ENCODE peak calls at places on chromosomes 4 and X, in six cellular contexts. Z is GM12892, U is H1, L is HepG2, D is K562, G is GM12878. Q is an unnamed sample.

GRCh38 chr4:107183155-107183774 is 147.2 kb upstream of the DKK2 start:
- DNase-seq in Z (no peak), U (no peak), L (peak; percentile 67), D (peak; percentile 46), G (peak; percentile 3), Q (no peak)

GRCh38 chr4:105474110-105474518 is 252 bp upstream of the PPA2 start:
- DNase-seq in Z (no peak), U (no peak), L (no peak), D (no peak), G (no peak), Q (peak; percentile 71)

GRCh38 chrX:103685396-103685795 is 1.1 kb downstream of the MORF4L2 start:
- DNase-seq in Z (no peak), U (no peak), L (no peak), D (peak; percentile 18), G (no peak), Q (no peak)

GRCh38 chr4:156816356-156816755 is 155.2 kb downstream of the PDGFC start:
- DNase-seq in Z (no peak), U (no peak), L (no peak), D (no peak), G (no peak), Q (no peak)

GRCh38 chr4:169619518-169619957 is 840 bp upstream of the CLCN3 start:
- DNase-seq in Z (no peak), U (no peak), L (peak; percentile 64), D (peak; percentile 47), G (no peak), Q (no peak)

GRCh38 chr4:127975121-127975770 is 10.0 kb downstream of the ABHD18 start:
- DNase-seq in Z (no peak), U (no peak), L (peak; percentile 4), D (no peak), G (no peak), Q (no peak)

GRCh38 chrX:70494441-70494840 is 49.8 kb downstream of the DLG3 start:
- DNase-seq in Z (no peak), U (no peak), L (no peak), D (no peak), G (no peak), Q (no peak)

GRCh38 chr4:42302348-42302747 is 94.9 kb upstream of the SHISA3 start:
- DNase-seq in Z (no peak), U (no peak), L (peak; percentile 68), D (peak; percentile 23), G (no peak), Q (no peak)

GRCh38 chr4:69584135-69584534 is 55.3 kb downstream of the UGT2A2 start:
- DNase-seq in Z (no peak), U (no peak), L (no peak), D (no peak), G (no peak), Q (no peak)

GRCh38 chr4:145909773-145910172 is 28.9 kb downstream of the ZNF827 start:
- DNase-seq in Z (no peak), U (peak; percentile 50), L (no peak), D (no peak), G (no peak), Q (no peak)

GRCh38 chrX:118039591-118039990 is 77.0 kb downstream of the KLHL13 start:
- DNase-seq in Z (no peak), U (no peak), L (no peak), D (no peak), G (no peak), Q (no peak)

GRCh38 chrX:51891821-51892551 is 1.4 kb upstream of the MAGED1 start:
- DNase-seq in Z (no peak), U (no peak), L (no peak), D (no peak), G (no peak), Q (no peak)

GRCh38 chr4:167943872-167944505 is 148.3 kb upstream of the ANXA10 start:
- DNase-seq in Z (no peak), U (no peak), L (no peak), D (no peak), G (no peak), Q (no peak)

GRCh38 chr4:42768125-42768748 is 111.3 kb upstream of the ATP8A1 start:
- DNase-seq in Z (no peak), U (peak; percentile 77), L (no peak), D (no peak), G (no peak), Q (no peak)

GRCh38 chrX:116170444-116170843 is at the start of gene AGTR2:
- DNase-seq in Z (no peak), U (no peak), L (no peak), D (no peak), G (no peak), Q (no peak)

GRCh38 chrX:119693996-119694451 is 1.1 kb upstream of the SEPTIN6 start:
- DNase-seq in Z (no peak), U (peak; percentile 53), L (no peak), D (no peak), G (no peak), Q (no peak)

GRCh38 chr4:80239480-80239879 is 27.0 kb upstream of the FGF5 start:
- DNase-seq in Z (no peak), U (no peak), L (no peak), D (no peak), G (no peak), Q (no peak)

GRCh38 chr4:60314367-60314766 is 885.8 kb upstream of the ADGRL3 start:
- DNase-seq in Z (no peak), U (no peak), L (no peak), D (no peak), G (no peak), Q (no peak)

GRCh38 chrX:85196319-85196718 is 47.3 kb downstream of the SATL1 start:
- DNase-seq in Z (no peak), U (no peak), L (no peak), D (no peak), G (no peak), Q (no peak)

GRCh38 chr4:55947912-55948725 is 626 bp upstream of the CEP135 start:
- DNase-seq in Z (no peak), U (no peak), L (peak; percentile 36), D (peak; percentile 14), G (peak; percentile 59), Q (no peak)

GRCh38 chr4:140579278-140579677 is 10.5 kb upstream of the UCP1 start:
- DNase-seq in Z (no peak), U (no peak), L (no peak), D (no peak), G (no peak), Q (no peak)
- TF ChIP-seq TAF1 in Z (no peak), U (no peak), L (no peak), D (no peak), G (no peak), Q (no peak)

GRCh38 chr4:158809611-158810486 is 41.0 kb downstream of the FNIP2 start:
- DNase-seq in Z (no peak), U (no peak), L (no peak), D (no peak), G (peak; percentile 89), Q (no peak)
- TF ChIP-seq POLR2A in Z (no peak), U (no peak), L (no peak), D (no peak), G (no peak), Q (no peak)

DNA sequence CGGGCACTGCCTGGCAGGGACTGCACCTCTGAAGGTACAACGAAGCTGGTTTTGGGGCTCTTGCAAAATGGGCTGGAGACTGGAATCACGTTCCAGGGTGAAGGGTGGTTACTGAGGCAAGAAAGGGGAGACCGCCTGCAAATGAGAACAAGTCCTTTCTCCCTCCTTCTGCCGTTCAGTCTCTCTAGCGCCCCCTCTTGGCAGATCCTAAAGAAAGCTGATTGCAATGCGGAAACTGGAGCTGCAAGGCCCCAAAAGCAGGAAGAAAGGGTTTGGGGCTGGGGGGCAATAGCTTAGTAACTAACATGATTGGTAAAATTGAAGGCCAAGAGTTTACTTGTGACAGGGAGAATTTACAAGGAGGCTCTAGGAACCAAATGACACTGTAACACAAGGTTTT is 222.6 kb upstream of the HAND2 start:
- DNase-seq in Z (no peak), U (peak; percentile 89), L (peak; percentile 18), D (peak; percentile 56), G (no peak), Q (no peak)
- TF ChIP-seq TAF1 in Z (no peak), U (no peak), L (no peak), D (no peak), G (no peak), Q (no peak)

DNA sequence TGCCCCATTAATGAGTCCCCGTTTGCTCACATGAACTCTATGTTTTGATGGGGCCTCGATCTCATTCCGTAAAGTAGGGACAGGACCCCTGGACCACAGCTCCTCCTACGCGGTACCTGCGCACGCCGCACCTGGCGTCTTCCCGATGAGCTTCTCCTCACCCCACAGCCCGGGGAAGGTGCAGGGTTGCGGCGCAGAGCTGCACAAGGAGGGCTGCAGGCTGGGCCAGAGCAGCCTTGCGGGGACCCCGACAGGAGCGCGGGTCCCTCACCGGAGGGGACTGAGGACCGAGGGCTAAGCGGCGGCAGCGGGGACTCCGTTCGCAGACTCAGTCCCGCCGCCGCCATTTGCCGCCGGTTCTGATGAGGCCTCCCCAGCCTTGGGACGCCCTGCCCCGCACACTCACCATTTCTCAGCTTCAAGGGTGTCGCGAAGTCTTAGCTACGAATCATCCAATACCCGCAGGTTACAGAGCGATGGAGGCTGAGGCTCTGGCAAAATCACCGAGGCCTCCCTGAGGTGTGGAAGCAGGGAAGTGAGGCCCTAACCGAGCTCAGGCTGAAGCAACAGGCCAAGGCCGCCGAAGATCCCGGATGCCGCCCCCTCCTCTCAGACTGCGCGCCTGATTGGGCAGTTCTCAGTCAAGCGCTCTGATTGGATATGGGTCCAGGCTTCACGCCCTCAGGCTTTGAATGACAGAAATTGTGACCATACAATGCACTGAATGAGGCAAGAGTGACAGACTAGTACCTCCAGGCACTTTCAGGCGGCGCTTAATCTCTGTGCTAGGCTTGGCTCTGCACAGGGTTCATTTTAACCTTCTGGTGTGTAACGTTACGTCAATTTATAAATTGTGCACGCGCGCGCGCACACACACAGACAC is 25.1 kb downstream of the ZNF721 start:
- DNase-seq in Z (peak; percentile 84), U (peak; percentile 93), L (peak; percentile 99), D (peak; percentile 98), G (peak; percentile 99), Q (peak; percentile 72)
- TF ChIP-seq POLR2A in Z (peak; percentile 98), U (peak; percentile 91), L (peak; percentile 98), D (peak; percentile 96), G (peak; percentile 97), Q (peak; percentile 98)

GRCh38 chr4:1379801-1380331 is 26.4 kb downstream of the NKX1-1 start:
- DNase-seq in Z (no peak), U (no peak), L (no peak), D (no peak), G (no peak), Q (no peak)
- TF ChIP-seq TAF1 in Z (no peak), U (no peak), L (no peak), D (no peak), G (no peak), Q (no peak)

Q was measured in GM12891.